ENCODE peak calls at places on chromosomes 6 and 20, in nine cellular contexts. K, S, O, F, J, T, L, I and W are unnamed samples.

GRCh38 chr20:52981051-52981450 is 8.9 kb downstream of the TSHZ2 start:
- DNase-seq in K (no peak), S (no peak), O (no peak), F (no peak), J (no peak), T (no peak), L (no peak), I (no peak), W (no peak)

GRCh38 chr6:2471474-2471873 is 226.1 kb upstream of the GMDS start:
- DNase-seq in K (no peak), S (no peak), O (no peak), F (no peak), J (no peak), T (no peak), L (no peak), I (no peak), W (no peak)

GRCh38 chr20:56273491-56273890 is 25.0 kb downstream of the MC3R start:
- DNase-seq in K (no peak), S (no peak), O (no peak), F (no peak), J (no peak), T (no peak), L (no peak), I (no peak), W (no peak)

GRCh38 chr6:163671355-163671754 is 256.8 kb downstream of the QKI start:
- DNase-seq in K (no peak), S (no peak), O (no peak), F (no peak), J (no peak), T (no peak), L (no peak), I (no peak), W (no peak)

GRCh38 chr6:148998704-148999103 is 251.9 kb downstream of the UST start:
- DNase-seq in K (no peak), S (no peak), O (no peak), F (no peak), J (no peak), T (no peak), L (no peak), I (peak; percentile 28), W (peak; percentile 54)

GRCh38 chr6:12335717-12336116 is 45.6 kb downstream of the EDN1 start:
- DNase-seq in K (no peak), S (no peak), O (no peak), F (no peak), J (peak; percentile 6), T (no peak), L (no peak), I (no peak), W (no peak)

GRCh38 chr20:51700809-51701285 is 67.3 kb downstream of the ATP9A start:
- DNase-seq in K (peak; percentile 59), S (peak; percentile 78), O (no peak), F (no peak), J (peak; percentile 86), T (peak; percentile 38), L (peak; percentile 16), I (no peak), W (no peak)

GRCh38 chr6:137341721-137342195 is 122.6 kb upstream of the IFNGR1 start:
- DNase-seq in K (no peak), S (peak; percentile 23), O (peak; percentile 41), F (peak; percentile 78), J (no peak), T (no peak), L (peak; percentile 12), I (peak; percentile 50), W (peak; percentile 22)

GRCh38 chr6:26268659-26269402 is 96.2 kb upstream of the BTN3A2 start:
- DNase-seq in K (no peak), S (peak; percentile 95), O (no peak), F (no peak), J (peak; percentile 54), T (peak; percentile 73), L (peak; percentile 42), I (no peak), W (no peak)

GRCh38 chr6:74087898-74088297 is 391.9 kb downstream of the CD109 start:
- DNase-seq in K (no peak), S (peak; percentile 32), O (no peak), F (no peak), J (no peak), T (no peak), L (no peak), I (peak; percentile 24), W (no peak)

GRCh38 chr20:61370841-61371303 is 118.8 kb downstream of the CDH4 start:
- DNase-seq in K (no peak), S (no peak), O (no peak), F (no peak), J (peak; percentile 23), T (no peak), L (no peak), I (no peak), W (no peak)

GRCh38 chr20:44800398-44801046 is 9.8 kb downstream of the RIMS4 start:
- DNase-seq in K (no peak), S (peak; percentile 16), O (no peak), F (no peak), J (no peak), T (no peak), L (no peak), I (no peak), W (no peak)

GRCh38 chr20:20782747-20783146 is 70.3 kb upstream of the RALGAPA2 start:
- DNase-seq in K (no peak), S (no peak), O (no peak), F (no peak), J (no peak), T (no peak), L (no peak), I (no peak), W (no peak)

GRCh38 chr6:42017021-42017643 is 33.2 kb upstream of the TAF8 start:
- DNase-seq in K (no peak), S (peak; percentile 82), O (no peak), F (peak; percentile 12), J (peak; percentile 96), T (peak; percentile 38), L (peak; percentile 37), I (peak; percentile 81), W (peak; percentile 43)

GRCh38 chr20:36311854-36312723 is 6.0 kb downstream of the DLGAP4 start:
- DNase-seq in K (no peak), S (no peak), O (no peak), F (no peak), J (peak; percentile 69), T (no peak), L (no peak), I (no peak), W (no peak)

GRCh38 chr6:113856571-113857564 is at the start of gene MARCKS:
- DNase-seq in K (peak; percentile 80), S (peak; percentile 92), O (peak; percentile 46), F (peak; percentile 81), J (peak; percentile 98), T (peak; percentile 68), L (peak; percentile 79), I (peak; percentile 94), W (no peak)